ENCODE peak calls at places on chromosome 11, in five cellular contexts. N is hypothalamus; S is activated CD4-positive, alpha-beta T cell treated with anti-CD3 and anti-CD28 coated beads, Interleukin-2, amount 10 ng/mL, durations not matched to agents 7 days and 5 days; B is activated naive CD8-positive, alpha-beta T cell treated with anti-CD3 and anti-CD28 coated beads for 36 hours; O is C1 segment of cervical spinal cord. W is an unnamed sample.

GRCh38 chr11:14249121-14249963 is 109.6 kb downstream of the RRAS2 start:
- DNase-seq in N (peak; percentile 61), S (peak; percentile 79), B (peak; percentile 61), O (peak; percentile 61), W (no peak)

GRCh38 chr11:16778286-16778685 is 39.8 kb downstream of the C11orf58 start:
- DNase-seq in N (no peak), S (no peak), B (no peak), O (no peak), W (no peak)

GRCh38 chr11:27282806-27283205 is 80.2 kb downstream of the CCDC34 start:
- DNase-seq in N (no peak), S (no peak), B (no peak), O (no peak), W (no peak)

GRCh38 chr11:115941481-115941993 is 437.3 kb upstream of the CADM1 start:
- DNase-seq in N (peak; percentile 12), S (no peak), B (no peak), O (peak; percentile 20), W (peak; percentile 12)

GRCh38 chr11:73808052-73808451 is 20.4 kb downstream of the MRPL48 start:
- DNase-seq in N (no peak), S (no peak), B (no peak), O (no peak), W (no peak)

GRCh38 chr11:76524919-76525318 is 80.1 kb downstream of the EMSY start:
- DNase-seq in N (no peak), S (no peak), B (no peak), O (no peak), W (no peak)

GRCh38 chr11:83568474-83568873 is 282.3 kb upstream of the CCDC90B start:
- DNase-seq in N (no peak), S (no peak), B (no peak), O (no peak), W (no peak)

GRCh38 chr11:68213135-68213515 is at the start of gene KMT5B:
- DNase-seq in N (peak; percentile 49), S (peak; percentile 30), B (no peak), O (peak; percentile 78), W (peak; percentile 26)

GRCh38 chr11:45333506-45333971 is 47.4 kb upstream of the SYT13 start:
- DNase-seq in N (no peak), S (no peak), B (no peak), O (no peak), W (no peak)

GRCh38 chr11:75189911-75190310 is 39.0 kb downstream of the SLCO2B1 start:
- DNase-seq in N (no peak), S (no peak), B (no peak), O (no peak), W (no peak)

GRCh38 chr11:85822814-85823213 is 11.9 kb upstream of the SYTL2 start:
- DNase-seq in N (no peak), S (no peak), B (no peak), O (no peak), W (no peak)

GRCh38 chr11:125190549-125190948 is 26.0 kb downstream of the PKNOX2 start:
- DNase-seq in N (no peak), S (no peak), B (no peak), O (no peak), W (no peak)

GRCh38 chr11:1298695-1299492 is 10.5 kb downstream of the TOLLIP start:
- DNase-seq in N (peak; percentile 35), S (no peak), B (no peak), O (no peak), W (no peak)

GRCh38 chr11:99325807-99326206 is 305.1 kb downstream of the CNTN5 start:
- DNase-seq in N (no peak), S (no peak), B (no peak), O (no peak), W (no peak)

GRCh38 chr11:76512851-76513653 is 68.2 kb downstream of the EMSY start:
- DNase-seq in N (no peak), S (no peak), B (no peak), O (no peak), W (no peak)

GRCh38 chr11:13297917-13298356 is 20.3 kb downstream of the BMAL1 start:
- DNase-seq in N (no peak), S (peak; percentile 43), B (no peak), O (no peak), W (no peak)